ENCODE peak calls at places on chromosomes 11 and 22, in six cellular contexts. V, J, Y, G, U and K are unnamed samples.

GRCh38 chr11:45089845-45090499 is 56.5 kb upstream of the PRDM11 start:
- DNase-seq in V (no peak), J (no peak), Y (no peak), G (no peak), U (no peak), K (peak; percentile 50)

GRCh38 chr11:58786693-58787092 is 55.0 kb upstream of the GLYAT start:
- DNase-seq in V (no peak), J (no peak), Y (no peak), G (no peak), U (no peak), K (no peak)

GRCh38 chr11:100761806-100762205 is 74.7 kb downstream of the ARHGAP42 start:
- DNase-seq in V (no peak), J (no peak), Y (no peak), G (no peak), U (no peak), K (no peak)

GRCh38 chr11:15200696-15201095 is 86.0 kb downstream of the INSC start:
- DNase-seq in V (no peak), J (no peak), Y (no peak), G (no peak), U (no peak), K (no peak)

GRCh38 chr11:1224491-1225385 is 1.9 kb downstream of the MUC5B start:
- DNase-seq in V (no peak), J (no peak), Y (peak; percentile 4), G (no peak), U (peak; percentile 58), K (no peak)

GRCh38 chr11:14578551-14578956 is 58.4 kb upstream of the PSMA1 start:
- DNase-seq in V (peak; percentile 65), J (no peak), Y (no peak), G (no peak), U (no peak), K (peak; percentile 21)

GRCh38 chr22:22935546-22936157 is 48.0 kb downstream of the IGLL5 start:
- DNase-seq in V (peak; percentile 99), J (no peak), Y (no peak), G (no peak), U (no peak), K (no peak)

GRCh38 chr11:118922745-118923627 is 2.7 kb downstream of the BCL9L start:
- DNase-seq in V (no peak), J (no peak), Y (no peak), G (no peak), U (no peak), K (no peak)

GRCh38 chr22:46300491-46300890 is 3.8 kb downstream of the GTSE1 start:
- DNase-seq in V (no peak), J (no peak), Y (no peak), G (no peak), U (no peak), K (no peak)

GRCh38 chr11:12288934-12289666 is 88.3 kb upstream of the PARVA start:
- DNase-seq in V (no peak), J (no peak), Y (no peak), G (no peak), U (no peak), K (no peak)

GRCh38 chr11:12540075-12540685 is 134.0 kb upstream of the TEAD1 start:
- DNase-seq in V (no peak), J (no peak), Y (no peak), G (peak; percentile 10), U (no peak), K (peak; percentile 45)

GRCh38 chr11:111945198-111945597 is 8.1 kb downstream of the DIXDC1 start:
- DNase-seq in V (no peak), J (no peak), Y (no peak), G (no peak), U (no peak), K (no peak)

GRCh38 chr11:67584205-67584880 is 731 bp downstream of the GSTP1 start:
- DNase-seq in V (no peak), J (peak; percentile 42), Y (peak; percentile 83), G (no peak), U (peak; percentile 61), K (peak; percentile 84)

GRCh38 chr11:44190883-44191230 is 95.4 kb downstream of the EXT2 start:
- DNase-seq in V (no peak), J (no peak), Y (no peak), G (no peak), U (no peak), K (no peak)

GRCh38 chr11:98545544-98546175 is 475.1 kb upstream of the CNTN5 start:
- DNase-seq in V (no peak), J (no peak), Y (no peak), G (no peak), U (no peak), K (no peak)